ENCODE peak calls at places on chromosome 16, in four cellular contexts. U is stomach, R is bronchial epithelial cell, A is choroid plexus epithelial cell. Q is an unnamed sample.

GRCh38 chr16:4265676-4266075 is 7.1 kb downstream of the TFAP4 start:
- DNase-seq in U (no peak), R (no peak), A (no peak), Q (no peak)

GRCh38 chr16:47375423-47375822 is 85.4 kb downstream of the ITFG1 start:
- DNase-seq in U (no peak), R (no peak), A (peak), Q (no peak)

GRCh38 chr16:28318042-28318597 is 25.8 kb downstream of the SBK1 start:
- DNase-seq in U (no peak), R (no peak), A (no peak), Q (no peak)

GRCh38 chr16:30113031-30113710 is at the start of gene GDPD3:
- DNase-seq in U (peak), R (no peak), A (peak), Q (no peak)

GRCh38 chr16:77553130-77553529 is 118.3 kb upstream of the ADAMTS18 start:
- DNase-seq in U (no peak), R (no peak), A (no peak), Q (no peak)

GRCh38 chr16:66036162-66036561 is 330.3 kb upstream of the CDH5 start:
- DNase-seq in U (no peak), R (no peak), A (no peak), Q (no peak)

GRCh38 chr16:83651871-83652270 is 155.9 kb upstream of the HSBP1 start:
- DNase-seq in U (no peak), R (no peak), A (no peak), Q (no peak)

GRCh38 chr16:75305364-75306101 is 54.1 kb upstream of the BCAR1 start:
- DNase-seq in U (peak), R (peak), A (peak), Q (peak)

GRCh38 chr16:53821957-53822625 is 118.1 kb downstream of the FTO start:
- DNase-seq in U (no peak), R (peak), A (peak), Q (peak)

GRCh38 chr16:88452485-88453216 is 429 bp upstream of the ZFPM1 start:
- DNase-seq in U (peak), R (peak), A (peak), Q (peak)

GRCh38 chr16:47374629-47375028 is 86.2 kb downstream of the ITFG1 start:
- DNase-seq in U (no peak), R (no peak), A (peak), Q (peak)

GRCh38 chr16:66408181-66409048 is 18.7 kb upstream of the BEAN1 start:
- DNase-seq in U (no peak), R (peak), A (peak), Q (no peak)

GRCh38 chr16:48206594-48207242 is 37.4 kb upstream of the LONP2 start:
- DNase-seq in U (no peak), R (peak), A (peak), Q (no peak)

GRCh38 chr16:12896562-12896961 is 4.8 kb upstream of the SHISA9 start:
- DNase-seq in U (no peak), R (peak), A (no peak), Q (no peak)

GRCh38 chr16:26550111-26550610 is 516.6 kb upstream of the C16orf82 start:
- DNase-seq in U (no peak), R (no peak), A (no peak), Q (no peak)

GRCh38 chr16:12294471-12294870 is 317.9 kb downstream of the SNX29 start:
- DNase-seq in U (no peak), R (no peak), A (no peak), Q (no peak)

GRCh38 chr16:3610698-3611144 is 685 bp downstream of the SLX4 start:
- DNase-seq in U (no peak), R (peak), A (peak), Q (no peak)

GRCh38 chr16:2459647-2460390 is at the start of gene TEDC2:
- DNase-seq in U (peak), R (peak), A (peak), Q (peak)

DNA sequence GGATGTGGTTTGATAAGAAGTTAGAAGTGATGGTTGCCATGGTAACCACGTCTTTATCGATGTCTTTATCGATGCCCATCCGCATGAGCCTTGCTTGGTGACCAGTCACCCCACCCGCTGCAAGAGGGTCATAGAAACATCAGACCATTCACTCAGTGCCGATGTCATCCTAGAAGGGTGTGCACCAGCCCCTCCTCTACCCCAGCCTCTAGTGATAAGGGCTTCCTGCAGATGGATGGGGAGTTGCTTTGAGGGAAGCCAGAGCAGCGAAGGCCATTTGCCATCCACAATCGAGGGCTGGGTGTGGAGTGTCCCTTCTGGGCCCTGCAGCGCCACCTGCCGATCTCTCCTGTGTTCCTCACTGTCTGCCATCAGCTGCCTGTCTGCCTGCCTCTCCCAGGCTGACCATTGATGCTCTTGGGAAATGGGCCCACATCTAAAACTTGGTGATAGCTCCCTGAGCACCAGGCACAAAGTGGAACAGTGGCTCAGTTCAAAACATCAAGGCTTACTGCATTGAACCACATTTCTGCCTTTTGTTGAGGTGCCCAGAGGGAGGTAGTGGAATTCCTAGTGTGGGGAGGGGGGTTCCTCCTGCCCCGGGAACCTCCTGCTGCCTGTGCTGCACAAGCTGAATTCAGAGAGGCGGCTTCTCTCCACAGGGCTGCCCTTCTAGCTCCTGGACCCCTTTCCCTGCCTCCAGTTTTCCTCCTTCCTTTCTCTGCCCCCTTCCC is 8.9 kb downstream of the CALB2 start:
- DNase-seq in U (peak), R (peak), A (peak), Q (no peak)
- TF ChIP-seq CTCF in U (no peak), R (peak), A (peak), Q (peak)

GRCh38 chr16:17160285-17160854 is 310.4 kb downstream of the XYLT1 start:
- DNase-seq in U (no peak), R (no peak), A (no peak), Q (no peak)
- H3K4me3 ChIP-seq in U (no peak), R (no peak), A (no peak), Q (no peak)

GRCh38 chr16:5756969-5757368 is 659.4 kb upstream of the EEF2KMT start:
- DNase-seq in U (no peak), R (no peak), A (no peak), Q (no peak)
- TF ChIP-seq CTCF in U (no peak), R (no peak), A (no peak), Q (no peak)

GRCh38 chr16:67885545-67885944 is 860 bp downstream of the NRN1L start:
- DNase-seq in U (no peak), R (no peak), A (no peak), Q (no peak)

GRCh38 chr16:67883146-67883871 is 1.4 kb upstream of the NRN1L start:
- DNase-seq in U (no peak), R (no peak), A (no peak), Q (no peak)

GRCh38 chr16:67883872-67884261 is 818 bp upstream of the NRN1L start:
- DNase-seq in U (peak), R (no peak), A (peak), Q (no peak)

GRCh38 chr16:67885976-67886375 is 1.3 kb downstream of the NRN1L start:
- DNase-seq in U (no peak), R (no peak), A (no peak), Q (no peak)

GRCh38 chr16:67884684-67885083 is at the start of gene NRN1L:
- DNase-seq in U (peak), R (peak), A (peak), Q (peak)
- H3K4me3 ChIP-seq in U (peak), R (no peak), A (no peak), Q (no peak)

Q was measured in AG04449.